ENCODE peak calls at places on chromosomes 12 and 14, in five cellular contexts. P is fibroblast of villous mesenchyme, O is gastrocnemius medialis, F is pancreas, N is ovary. Q is an unnamed sample.

GRCh38 chr14:66284346-66284745 is 201.8 kb upstream of the CCDC196 start:
- DNase-seq in P (no peak), O (no peak), F (no peak), N (no peak), Q (no peak)

GRCh38 chr12:19031032-19031431 is 98.5 kb upstream of the PLEKHA5 start:
- DNase-seq in P (peak; percentile 78), O (no peak), F (no peak), N (no peak), Q (peak; percentile 26)

GRCh38 chr12:14399871-14400270 is 34.4 kb downstream of the ATF7IP start:
- DNase-seq in P (peak; percentile 48), O (no peak), F (no peak), N (no peak), Q (no peak)

GRCh38 chr12:64390275-64390851 is at the start of gene C12orf56:
- DNase-seq in P (peak; percentile 13), O (no peak), F (peak; percentile 68), N (no peak), Q (peak; percentile 53)

GRCh38 chr12:26252946-26253345 is 57.6 kb downstream of the SSPN start:
- DNase-seq in P (no peak), O (no peak), F (no peak), N (no peak), Q (no peak)

GRCh38 chr12:117792471-117792870 is 176.3 kb downstream of the KSR2 start:
- DNase-seq in P (no peak), O (peak; percentile 18), F (no peak), N (no peak), Q (no peak)

GRCh38 chr12:14873440-14874185 is 12.0 kb downstream of the MGP start:
- DNase-seq in P (no peak), O (no peak), F (no peak), N (no peak), Q (no peak)

GRCh38 chr14:59698793-59699192 is 122.2 kb upstream of the CCDC175 start:
- DNase-seq in P (no peak), O (no peak), F (no peak), N (no peak), Q (no peak)

GRCh38 chr12:107318554-107318803 is 225.1 kb upstream of the CRY1 start:
- DNase-seq in P (no peak), O (no peak), F (no peak), N (no peak), Q (no peak)

GRCh38 chr14:32472081-32472480 is 143.0 kb downstream of the AKAP6 start:
- DNase-seq in P (no peak), O (no peak), F (no peak), N (no peak), Q (no peak)

GRCh38 chr12:124938606-124939427 is 24.4 kb upstream of the UBC start:
- DNase-seq in P (peak; percentile 92), O (peak; percentile 71), F (peak; percentile 63), N (peak; percentile 68), Q (peak; percentile 74)

GRCh38 chr12:31651893-31652521 is 7.5 kb upstream of the ETFBKMT start:
- DNase-seq in P (peak; percentile 95), O (no peak), F (no peak), N (no peak), Q (peak; percentile 66)

GRCh38 chr12:65461017-65461416 is 182.5 kb downstream of the MSRB3 start:
- DNase-seq in P (no peak), O (no peak), F (no peak), N (no peak), Q (no peak)

GRCh38 chr12:2286461-2287131 is 233.8 kb downstream of the CACNA1C start:
- DNase-seq in P (peak; percentile 82), O (no peak), F (no peak), N (no peak), Q (no peak)

GRCh38 chr14:73500360-73500759 is 9.6 kb downstream of the RIOX1 start:
- DNase-seq in P (no peak), O (no peak), F (no peak), N (no peak), Q (no peak)

GRCh38 chr14:101217972-101218371 is 314.4 kb upstream of the RTL1 start:
- DNase-seq in P (no peak), O (no peak), F (no peak), N (no peak), Q (no peak)

GRCh38 chr12:109994262-109995175 is 1.6 kb downstream of the GIT2 start:
- DNase-seq in P (no peak), O (no peak), F (no peak), N (no peak), Q (no peak)
- H3K4me3 ChIP-seq in P (peak overlapping the region; percentile 73), O (peak overlapping the region; percentile 97), F (peak overlapping the region; percentile 99), N (peak overlapping the region; percentile 98), Q (peak overlapping the region; percentile 81)

GRCh38 chr14:103204852-103205540 is 81.7 kb downstream of the TNFAIP2 start:
- DNase-seq in P (peak; percentile 90), O (no peak), F (no peak), N (no peak), Q (no peak)
- H3K4me3 ChIP-seq in P (peak overlapping the region; percentile 91), O (no peak overlapping the region), F (no peak overlapping the region), N (no peak overlapping the region), Q (no peak overlapping the region)

DNA sequence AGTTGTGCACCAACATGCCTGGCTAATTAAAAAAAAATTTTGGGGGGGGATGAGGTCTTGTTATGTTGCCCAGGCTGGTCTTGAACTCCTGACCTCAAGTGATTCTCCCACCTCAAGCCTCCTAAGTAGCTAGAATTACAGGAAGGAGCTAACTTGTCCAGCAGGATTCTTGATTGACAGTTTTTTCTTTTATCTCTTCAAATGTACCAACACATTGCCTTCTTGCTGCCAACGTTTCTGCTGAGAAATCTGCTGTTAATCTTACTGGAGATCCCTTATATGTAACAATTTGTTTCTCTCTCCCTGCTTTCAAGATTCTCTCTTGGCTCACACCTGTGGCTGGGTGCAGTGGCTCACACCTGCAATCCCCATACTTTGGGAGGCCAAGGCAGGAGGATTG is 22.4 kb upstream of the MARK3 start:
- DNase-seq in P (peak; percentile 30), O (no peak), F (no peak), N (no peak), Q (no peak)
- H3K4me3 ChIP-seq in P (no peak overlapping the region), O (no peak overlapping the region), F (no peak overlapping the region), N (no peak overlapping the region), Q (no peak overlapping the region)

DNA sequence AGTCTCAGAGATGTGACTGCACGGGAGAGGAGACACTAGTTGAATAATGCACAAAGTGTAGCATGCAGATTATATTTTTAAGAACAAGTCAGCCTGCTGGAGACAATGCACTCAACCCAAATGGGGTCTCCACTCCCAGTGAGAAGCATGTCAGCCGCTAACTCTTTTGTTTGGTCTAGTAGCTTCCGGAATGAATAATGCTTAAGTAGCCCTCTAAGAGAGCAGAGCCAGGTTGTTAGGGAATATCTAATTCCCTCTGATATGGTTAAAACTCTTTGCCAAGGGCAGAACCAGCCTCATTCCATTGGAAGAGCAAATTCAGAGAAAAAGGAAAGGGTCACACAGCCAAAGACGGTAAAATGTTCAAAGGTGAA is 80.4 kb downstream of the DAD1 start:
- DNase-seq in P (no peak), O (no peak), F (no peak), N (no peak), Q (no peak)
- H3K4me3 ChIP-seq in P (no peak overlapping the region), O (no peak overlapping the region), F (no peak overlapping the region), N (no peak overlapping the region), Q (no peak overlapping the region)

DNA sequence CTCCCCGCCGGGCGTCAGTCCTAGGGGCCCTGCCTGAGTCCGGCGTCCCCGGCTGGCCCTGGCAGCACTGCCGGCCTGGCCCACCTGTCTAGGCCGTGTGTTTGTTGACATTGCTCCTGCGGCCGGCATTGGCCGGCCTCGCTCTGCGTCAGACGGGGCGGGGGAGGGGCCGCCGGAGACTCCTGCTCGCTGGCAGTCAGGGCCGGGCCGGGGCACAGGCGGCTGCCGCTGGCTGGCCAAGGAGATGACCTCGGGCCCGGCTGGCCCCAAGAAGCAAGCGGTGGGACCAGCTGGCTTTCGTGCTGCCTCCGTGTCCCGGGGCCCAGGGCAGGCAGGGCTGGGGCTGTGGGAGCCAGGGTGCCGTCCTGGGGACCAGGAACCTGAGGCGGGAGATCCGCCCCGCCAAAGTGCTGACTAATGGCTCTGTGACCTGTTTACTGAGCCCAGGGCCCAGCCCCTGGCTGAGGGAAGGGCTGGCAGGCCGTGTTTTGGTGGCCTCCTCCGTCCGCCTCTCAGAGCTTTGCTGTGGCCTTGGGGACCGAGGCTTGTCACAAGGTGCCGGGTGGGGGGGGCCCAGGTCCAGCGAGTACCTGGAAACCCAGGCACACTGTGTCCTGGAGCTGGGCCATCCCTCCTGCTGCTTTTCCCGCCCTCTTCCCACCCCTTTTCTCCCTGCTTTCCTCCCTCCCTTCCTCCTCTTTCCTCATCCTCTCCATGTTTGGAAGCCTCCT is 1.8 kb downstream of the ULK1 start:
- DNase-seq in P (peak; percentile 93), O (peak; percentile 96), F (peak; percentile 99), N (peak; percentile 93), Q (peak; percentile 92)
- H3K4me3 ChIP-seq in P (peak overlapping the region; percentile 73), O (peak overlapping the region; percentile 66), F (peak overlapping the region; percentile 31), N (peak overlapping the region; percentile 60), Q (peak overlapping the region; percentile 49)

GRCh38 chr14:65095633-65096205 is 6.6 kb downstream of the MAX start:
- DNase-seq in P (peak; percentile 82), O (peak; percentile 76), F (no peak), N (peak; percentile 49), Q (peak; percentile 72)

GRCh38 chr14:65101631-65102440 is 481 bp downstream of the MAX start:
- DNase-seq in P (peak; percentile 6), O (no peak), F (peak; percentile 86), N (peak; percentile 32), Q (no peak)

GRCh38 chr14:65100905-65101541 is 1.3 kb downstream of the MAX start:
- DNase-seq in P (peak; percentile 16), O (no peak), F (no peak), N (no peak), Q (no peak)

GRCh38 chr14:65096323-65097089 is 5.8 kb downstream of the MAX start:
- DNase-seq in P (peak; percentile 88), O (no peak), F (no peak), N (peak; percentile 27), Q (no peak)

DNA sequence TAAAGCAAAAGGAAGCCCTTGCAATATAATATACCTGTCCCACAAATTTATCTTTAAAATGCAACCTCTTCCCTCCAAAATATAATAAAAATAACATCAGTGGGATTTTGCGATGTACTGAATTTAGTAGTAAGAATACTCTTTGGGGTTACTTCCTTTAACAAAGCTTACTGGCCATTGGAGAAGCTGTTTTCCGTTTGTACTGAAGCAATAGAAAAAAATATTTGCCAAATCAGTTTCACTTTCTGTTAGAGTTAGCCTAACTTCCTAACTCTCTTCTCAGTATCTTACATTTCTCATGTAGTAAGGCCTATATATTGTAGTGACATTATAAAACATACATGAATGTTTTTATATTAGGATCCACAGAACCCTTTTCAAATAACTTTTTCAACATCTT is 3.7 kb downstream of the MAX start:
- DNase-seq in P (peak; percentile 75), O (no peak), F (no peak), N (no peak), Q (no peak)
- H3K4me3 ChIP-seq in P (peak overlapping the region; percentile 39), O (peak overlapping the region; percentile 10), F (no peak overlapping the region), N (no peak overlapping the region), Q (no peak overlapping the region)

GRCh38 chr12:30578426-30578825 is 117.2 kb downstream of the IPO8 start:
- DNase-seq in P (no peak), O (no peak), F (no peak), N (no peak), Q (no peak)
- H3K4me3 ChIP-seq in P (no peak overlapping the region), O (no peak overlapping the region), F (no peak overlapping the region), N (no peak overlapping the region), Q (no peak overlapping the region)